ENCODE peak calls at places on chromosome 22, in four cellular contexts. F is K562, B is stomach, T is GM12878. J is an unnamed sample.

GRCh38 chr22:18078329-18079041 is 695 bp downstream of the PEX26 start:
- DNase-seq in F (peak), B (peak), T (no peak), J (peak)

GRCh38 chr22:36439481-36440271 is 41.8 kb downstream of the TXN2 start:
- DNase-seq in F (peak), B (no peak), T (no peak), J (no peak)

GRCh38 chr22:36467042-36467810 is 14.2 kb downstream of the TXN2 start:
- DNase-seq in F (no peak), B (no peak), T (no peak), J (no peak)

GRCh38 chr22:37032535-37033460 is 13.3 kb downstream of the MPST start:
- DNase-seq in F (no peak), B (peak), T (no peak), J (peak)

GRCh38 chr22:24460418-24461089 is 33.2 kb downstream of the ADORA2A start:
- DNase-seq in F (no peak), B (no peak), T (peak), J (peak)

GRCh38 chr22:41833369-41834004 is 582 bp downstream of the SREBF2 start:
- DNase-seq in F (peak), B (peak), T (no peak), J (peak)

GRCh38 chr22:39502789-39503464 is 837 bp downstream of the MIEF1 start:
- DNase-seq in F (no peak), B (no peak), T (no peak), J (peak)

GRCh38 chr22:17230239-17230638 is 11.0 kb upstream of the ADA2 start:
- DNase-seq in F (no peak), B (no peak), T (no peak), J (no peak)

GRCh38 chr22:37657590-37658132 is 862 bp upstream of the PDXP start:
- DNase-seq in F (peak), B (no peak), T (no peak), J (peak)

GRCh38 chr22:24466831-24467249 is 28.3 kb upstream of the UPB1 start:
- DNase-seq in F (peak), B (no peak), T (no peak), J (no peak)

GRCh38 chr22:49267996-49268395 is 559.7 kb downstream of the BRD1 start:
- DNase-seq in F (no peak), B (no peak), T (no peak), J (no peak)

GRCh38 chr22:28500005-28500404 is 179.6 kb downstream of the TTC28 start:
- DNase-seq in F (no peak), B (no peak), T (no peak), J (no peak)

GRCh38 chr22:24010018-24010391 is 1.1 kb upstream of the CABIN1 start:
- DNase-seq in F (no peak), B (no peak), T (no peak), J (no peak)

GRCh38 chr22:21796863-21797262 is 61.3 kb upstream of the YPEL1 start:
- DNase-seq in F (no peak), B (peak), T (no peak), J (no peak)

GRCh38 chr22:19974233-19974861 is 32.7 kb upstream of the TXNRD2 start:
- DNase-seq in F (peak), B (peak), T (no peak), J (peak)

GRCh38 chr22:24156915-24157782 is 24.1 kb upstream of the SUSD2 start:
- DNase-seq in F (peak), B (peak), T (peak), J (peak)

GRCh38 chr22:37095113-37095512 is 14.4 kb downstream of the TMPRSS6 start:
- DNase-seq in F (no peak), B (no peak), T (no peak), J (no peak)

GRCh38 chr22:33923033-33923432 is 2.8 kb upstream of the LARGE1 start:
- DNase-seq in F (no peak), B (no peak), T (no peak), J (no peak)

GRCh38 chr22:48753752-48754517 is 1073.7 kb downstream of the BRD1 start:
- DNase-seq in F (no peak), B (peak), T (no peak), J (no peak)

GRCh38 chr22:22235564-22235963 is 9.0 kb upstream of the VPREB1 start:
- DNase-seq in F (peak), B (no peak), T (peak), J (peak)

GRCh38 chr22:42623301-42623751 is 8.6 kb upstream of the POLDIP3 start:
- DNase-seq in F (no peak), B (peak), T (no peak), J (no peak)

GRCh38 chr22:23306926-23307325 is 126.6 kb downstream of the BCR start:
- DNase-seq in F (no peak), B (no peak), T (no peak), J (no peak)

GRCh38 chr22:37330200-37331033 is 48.1 kb downstream of the CYTH4 start:
- DNase-seq in F (peak), B (peak), T (no peak), J (peak)

GRCh38 chr22:24951942-24952836 is at the start of gene KIAA1671:
- DNase-seq in F (peak), B (peak), T (no peak), J (peak)

GRCh38 chr22:19058713-19059451 is 63.3 kb downstream of the DGCR2 start:
- DNase-seq in F (no peak), B (peak), T (no peak), J (no peak)

GRCh38 chr22:42385691-42386090 is 46.5 kb downstream of the NFAM1 start:
- DNase-seq in F (no peak), B (no peak), T (no peak), J (no peak)

GRCh38 chr22:42889290-42889689 is 32.2 kb upstream of the ARFGAP3 start:
- DNase-seq in F (no peak), B (no peak), T (peak), J (no peak)

GRCh38 chr22:30206964-30207363 is 39.6 kb downstream of the LIF start:
- DNase-seq in F (no peak), B (peak), T (no peak), J (no peak)
- TF ChIP-seq POLR2A in F (no peak), B (no peak), T (no peak), J (no peak)

DNA sequence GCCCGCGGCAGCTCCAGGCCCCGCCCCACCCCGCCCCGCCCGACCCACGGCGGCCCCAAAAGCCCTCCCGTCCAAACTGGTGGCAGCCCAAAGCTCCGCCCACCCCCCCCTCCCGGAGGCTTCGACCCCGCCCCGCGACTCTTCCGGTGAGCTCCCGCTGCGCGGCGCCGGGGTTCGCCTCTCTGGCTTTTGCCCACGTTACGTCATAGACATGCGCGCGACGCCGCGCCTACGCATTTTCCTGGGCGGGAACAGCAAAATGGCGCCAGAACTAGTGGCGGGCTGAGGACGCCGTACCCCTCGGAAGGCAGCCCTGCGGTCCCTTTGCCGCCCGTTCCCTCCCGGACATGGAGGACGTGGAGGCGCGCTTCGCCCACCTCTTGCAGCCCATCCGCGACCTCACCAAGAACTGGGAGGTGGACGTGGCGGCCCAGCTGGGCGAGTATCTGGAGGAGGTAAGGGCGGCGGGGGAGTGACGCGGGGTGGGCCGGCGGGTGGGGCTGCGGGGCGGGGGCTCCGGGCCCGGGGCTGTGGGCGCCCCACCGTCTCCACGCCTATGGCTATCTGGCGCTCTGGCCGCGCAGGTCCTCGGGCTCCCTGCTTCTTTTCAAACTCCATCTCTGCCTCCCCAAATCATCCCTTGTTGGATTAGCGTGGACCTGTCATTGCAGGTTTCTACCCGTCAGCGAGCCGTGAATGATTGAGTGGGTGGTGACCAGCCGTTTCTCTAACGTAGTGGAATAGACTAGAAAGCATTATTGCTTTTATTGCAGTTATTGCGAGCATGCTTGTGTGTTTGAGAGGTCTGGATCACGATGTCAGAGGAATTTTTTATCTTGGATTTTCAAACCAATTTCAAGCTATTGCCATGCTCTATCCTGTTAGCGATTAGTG is at the start of gene NCAPH2:
- DNase-seq in F (peak), B (peak), T (peak), J (peak)
- TF ChIP-seq POLR2A in F (peak), B (no peak), T (peak), J (peak)

DNA sequence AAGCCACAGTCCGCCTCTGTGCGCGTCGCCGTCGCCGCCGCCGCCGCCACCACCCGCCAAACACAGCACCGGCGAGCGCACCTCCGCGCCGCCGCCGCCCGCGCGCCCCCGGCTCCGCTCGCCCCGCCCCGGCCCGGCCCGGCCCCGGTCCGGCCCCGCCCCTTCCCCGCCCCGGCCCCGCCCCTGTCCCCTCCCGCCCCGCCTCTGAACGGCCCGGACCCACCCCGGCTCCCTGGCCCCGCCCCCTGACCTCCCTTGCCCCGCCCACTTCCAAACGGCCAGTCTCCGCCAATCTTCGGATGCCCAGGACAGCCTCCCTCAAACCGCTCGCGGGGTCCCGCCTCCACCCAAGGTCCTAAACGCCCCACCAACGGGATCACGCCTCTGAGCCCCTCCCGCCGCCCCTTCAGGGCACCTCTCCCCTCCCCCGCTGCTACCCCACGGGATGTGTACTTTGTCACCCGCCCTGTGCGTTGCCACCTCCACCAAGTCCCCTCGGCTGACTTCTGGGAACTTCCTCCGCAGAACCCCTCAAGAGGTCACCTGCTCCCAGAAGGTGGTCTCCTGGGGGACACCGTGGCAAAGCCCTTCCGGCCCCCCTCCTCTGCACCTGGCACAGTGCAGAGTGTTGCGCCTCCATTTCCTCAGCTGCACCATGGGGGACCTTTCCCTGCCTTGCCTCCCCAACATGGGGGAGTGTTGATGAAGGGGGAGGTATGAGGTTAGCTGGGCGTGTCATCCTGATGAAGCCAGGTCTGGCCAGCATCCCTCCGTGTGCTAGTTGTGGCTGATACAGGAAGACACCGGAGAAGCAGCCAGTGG is at the start of gene KIAA0930:
- DNase-seq in F (peak), B (peak), T (no peak), J (peak)
- TF ChIP-seq POLR2A in F (no peak), B (no peak), T (peak), J (no peak)

GRCh38 chr22:40651563-40652501 is 15.3 kb upstream of the MRTFA start:
- DNase-seq in F (peak), B (peak), T (no peak), J (peak)
- TF ChIP-seq POLR2A in F (peak), B (no peak), T (peak), J (peak)

GRCh38 chr22:44029069-44029468 is 5.0 kb downstream of the PARVB start:
- DNase-seq in F (no peak), B (no peak), T (no peak), J (no peak)

GRCh38 chr22:44025171-44026065 is 1.3 kb downstream of the PARVB start:
- DNase-seq in F (peak), B (peak), T (peak), J (peak)

GRCh38 chr22:44026066-44026629 is 2.0 kb downstream of the PARVB start:
- DNase-seq in F (no peak), B (no peak), T (no peak), J (no peak)

GRCh38 chr22:44028091-44028490 is 4.0 kb downstream of the PARVB start:
- DNase-seq in F (no peak), B (no peak), T (no peak), J (no peak)

GRCh38 chr22:44026630-44027511 is 2.8 kb downstream of the PARVB start:
- DNase-seq in F (peak), B (peak), T (peak), J (peak)
- TF ChIP-seq POLR2A in F (peak), B (no peak), T (peak), J (peak)

GRCh38 chr22:46057762-46058420 is 80.9 kb upstream of the WNT7B start:
- DNase-seq in F (no peak), B (peak), T (peak), J (no peak)
- TF ChIP-seq POLR2A in F (no peak), B (no peak), T (peak), J (peak)

GRCh38 chr22:46915978-46916730 is 153.7 kb downstream of the TBC1D22A start:
- DNase-seq in F (no peak), B (no peak), T (no peak), J (no peak)

GRCh38 chr22:46911341-46911740 is 148.9 kb downstream of the TBC1D22A start:
- DNase-seq in F (no peak), B (no peak), T (no peak), J (no peak)

GRCh38 chr22:46916886-46917625 is 154.6 kb downstream of the TBC1D22A start:
- DNase-seq in F (no peak), B (no peak), T (no peak), J (no peak)

GRCh38 chr22:46914916-46915894 is 152.8 kb downstream of the TBC1D22A start:
- DNase-seq in F (no peak), B (no peak), T (no peak), J (no peak)

GRCh38 chr22:46914481-46914880 is 152.0 kb downstream of the TBC1D22A start:
- DNase-seq in F (no peak), B (no peak), T (no peak), J (no peak)
- TF ChIP-seq POLR2A in F (no peak), B (no peak), T (no peak), J (no peak)

J was measured in erythroblast.